ENCODE peak calls at places on chromosome 4, in nine cellular contexts. K is H4; N is NCI-H1105 treated with DMSO at 0.1 percent for 48 hours; H is NCI-H1092 treated with DMSO at 0.1 percent for 48 hours; L is NCI-H510A treated with DMSO at 0.1 percent for 48 hours; F is dorsolateral prefrontal cortex; O is transverse colon; A is stimulated activated CD4-positive, alpha-beta T cell treated with anti-CD3 and anti-CD28 coated beads, Interleukin-12 subunit alpha, Interleukin-12 subunit beta, amount 100 ng/mL, for 24 hours; G is choroid plexus epithelial cell. J is an unnamed sample.

GRCh38 chr4:118865091-118865708 is 23.5 kb upstream of the SYNPO2 start:
- DNase-seq in K (peak), N (peak), H (peak), L (peak), F (no peak), O (peak), A (no peak), G (peak), J (peak)

GRCh38 chr4:100147198-100147597 is 43.1 kb downstream of the DDIT4L start:
- DNase-seq in K (no peak), N (peak), H (no peak), L (no peak), F (no peak), O (no peak), A (no peak), G (no peak), J (no peak)

GRCh38 chr4:169244210-169244609 is 26.5 kb downstream of the SH3RF1 start:
- DNase-seq in K (no peak), N (no peak), H (no peak), L (no peak), F (no peak), O (no peak), A (no peak), G (no peak), J (no peak)

GRCh38 chr4:77465271-77465670 is 140.3 kb upstream of the CXCL13 start:
- DNase-seq in K (no peak), N (no peak), H (no peak), L (no peak), F (no peak), O (peak), A (no peak), G (peak), J (no peak)

GRCh38 chr4:180197471-180197870 is 2045.7 kb upstream of the TENM3 start:
- DNase-seq in K (no peak), N (no peak), H (no peak), L (no peak), F (no peak), O (no peak), A (no peak), G (no peak), J (no peak)

GRCh38 chr4:109432676-109433075 is 939 bp upstream of the SEC24B start:
- DNase-seq in K (peak), N (no peak), H (no peak), L (no peak), F (no peak), O (no peak), A (no peak), G (peak), J (no peak)

GRCh38 chr4:8702020-8702495 is 109.5 kb downstream of the CPZ start:
- DNase-seq in K (no peak), N (no peak), H (no peak), L (no peak), F (peak), O (peak), A (no peak), G (no peak), J (no peak)

GRCh38 chr4:56253631-56254241 is 133.6 kb downstream of the AASDH start:
- DNase-seq in K (no peak), N (no peak), H (no peak), L (no peak), F (no peak), O (no peak), A (no peak), G (no peak), J (no peak)

GRCh38 chr4:20254517-20255250 is 3.0 kb downstream of the SLIT2 start:
- DNase-seq in K (no peak), N (peak), H (peak), L (peak), F (peak), O (no peak), A (no peak), G (peak), J (no peak)

GRCh38 chr4:147110968-147111367 is 165.3 kb upstream of the TTC29 start:
- DNase-seq in K (no peak), N (no peak), H (no peak), L (no peak), F (no peak), O (no peak), A (no peak), G (peak), J (no peak)

J was measured in LoVo.